ENCODE peak calls at places on chromosomes 7 and 10, in seven cellular contexts. K is GM12865, M is IMR-90, X is tibial artery, H is HCT116, O is AG04450, U is A549. G is an unnamed sample.

GRCh38 chr10:116771101-116771705 is 28.8 kb upstream of the HSPA12A start:
- DNase-seq in X (peak; percentile 85), O (peak; percentile 76), U (peak; percentile 68), M (peak; percentile 95), H (no peak), K (no peak), G (peak; percentile 35)

GRCh38 chr10:7551891-7552731 is 114.7 kb downstream of the ITIH5 start:
- DNase-seq in X (no peak), O (no peak), M (no peak), U (no peak), H (no peak), K (no peak), G (no peak)

GRCh38 chr10:36725581-36726520 is 399.5 kb upstream of the ANKRD30A start:
- DNase-seq in U (peak; percentile 86), O (peak; percentile 45), M (peak; percentile 88), K (no peak), H (no peak), X (no peak), G (peak; percentile 30)

GRCh38 chr7:42350801-42351200 is 113.8 kb upstream of the GLI3 start:
- DNase-seq in U (no peak), X (no peak), M (no peak), H (no peak), O (no peak), K (no peak), G (peak; percentile 77)

GRCh38 chr7:74573499-74573898 is 84.0 kb upstream of the GTF2I start:
- DNase-seq in X (no peak), O (no peak), M (no peak), H (no peak), U (no peak), K (no peak), G (no peak)

GRCh38 chr7:128785738-128786137 is 6.0 kb upstream of the CCDC136 start:
- DNase-seq in M (no peak), K (no peak), H (no peak), U (no peak), X (no peak), O (no peak), G (no peak)

GRCh38 chr7:158549176-158549833 is 38.3 kb downstream of the PTPRN2 start:
- DNase-seq in H (no peak), O (no peak), X (peak; percentile 30), K (no peak), M (no peak), U (no peak), G (no peak)

GRCh38 chr7:69739906-69740545 is 141.8 kb downstream of the AUTS2 start:
- DNase-seq in H (no peak), O (no peak), X (peak; percentile 29), U (no peak), M (no peak), K (peak; percentile 83), G (peak; percentile 0)

GRCh38 chr7:23261843-23262452 is 15.4 kb downstream of the GPNMB start:
- DNase-seq in M (peak; percentile 67), X (peak; percentile 43), U (peak; percentile 76), H (peak; percentile 58), K (peak; percentile 82), O (peak; percentile 33), G (no peak)

GRCh38 chr7:158748335-158748734 is 43.7 kb upstream of the NCAPG2 start:
- DNase-seq in K (no peak), M (no peak), U (no peak), X (no peak), H (no peak), O (no peak), G (no peak)

GRCh38 chr7:13414661-13415105 is 574.8 kb downstream of the ETV1 start:
- DNase-seq in M (no peak), O (no peak), H (no peak), K (no peak), X (no peak), U (no peak), G (no peak)

GRCh38 chr10:78218833-78219490 is 185.3 kb downstream of the RPS24 start:
- DNase-seq in M (no peak), H (no peak), X (no peak), O (no peak), U (no peak), K (no peak), G (no peak)

GRCh38 chr10:32239770-32240169 is 107.2 kb downstream of the EPC1 start:
- DNase-seq in U (no peak), X (no peak), H (no peak), M (peak; percentile 69), O (no peak), K (no peak), G (no peak)

GRCh38 chr10:87652261-87652660 is 7.4 kb upstream of the PAPSS2 start:
- DNase-seq in O (no peak), H (no peak), K (no peak), M (no peak), X (no peak), U (no peak), G (no peak)
- H3K4me3 ChIP-seq in O (no peak overlapping the region), H (no peak overlapping the region), K (no peak overlapping the region), M (no peak overlapping the region), X (no peak overlapping the region), U (no peak overlapping the region), G (no peak overlapping the region)

DNA sequence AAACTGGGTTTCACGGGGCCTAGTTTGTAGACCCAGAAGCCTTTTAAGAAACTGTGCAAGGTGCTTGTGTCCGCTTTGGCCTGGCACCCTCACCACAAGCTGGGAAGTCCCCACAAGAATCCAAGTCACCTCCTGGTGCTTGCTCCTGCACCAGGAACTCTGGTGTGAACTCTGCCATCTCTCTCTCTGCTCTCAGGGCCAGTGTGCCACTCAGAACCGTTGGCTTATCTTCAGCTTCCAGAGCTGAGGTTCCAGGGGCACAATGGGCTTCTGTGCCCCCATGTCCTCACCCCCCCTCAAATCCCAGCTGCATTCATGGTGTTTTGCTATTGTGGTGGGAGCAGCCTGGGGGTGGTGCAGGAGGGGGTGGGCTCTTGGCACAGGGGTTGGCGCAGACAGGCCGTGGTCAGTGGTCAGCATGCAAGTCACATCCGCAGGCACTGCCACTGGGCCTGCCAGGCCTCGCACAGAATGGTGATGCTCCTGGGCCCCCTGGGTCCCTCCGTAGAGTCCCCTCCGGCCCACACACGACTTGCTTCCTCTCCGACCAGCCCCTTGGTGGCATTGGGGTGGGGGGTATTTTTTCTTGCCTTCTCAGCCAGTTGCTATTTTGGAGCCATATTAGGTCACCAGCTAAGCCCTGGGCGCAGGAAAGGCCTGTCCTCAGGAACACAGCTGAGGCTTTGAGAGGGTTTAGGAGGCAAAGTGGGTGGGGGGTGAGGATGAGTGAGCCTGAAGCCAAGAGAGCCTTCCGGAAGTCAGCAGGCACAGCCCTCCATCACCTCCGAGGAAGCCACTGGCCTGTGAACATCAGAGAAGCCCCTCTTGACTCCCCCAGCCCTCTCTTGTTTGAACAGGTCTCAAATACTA is 3.0 kb downstream of the ZCCHC24 start:
- DNase-seq in K (no peak), X (no peak), H (no peak), U (no peak), O (no peak), M (no peak), G (no peak)
- H3K4me3 ChIP-seq in K (no peak overlapping the region), X (peak overlapping the region; percentile 73), H (no peak overlapping the region), U (no peak overlapping the region), O (peak overlapping the region; percentile 90), M (no peak overlapping the region), G (peak overlapping the region; percentile 58)

GRCh38 chr10:63627881-63628296 is 106.7 kb downstream of the REEP3 start:
- DNase-seq in O (no peak), H (no peak), M (no peak), X (no peak), U (no peak), K (no peak), G (peak; percentile 39)
- H3K4me3 ChIP-seq in O (no peak overlapping the region), H (no peak overlapping the region), M (no peak overlapping the region), X (no peak overlapping the region), U (no peak overlapping the region), K (peak overlapping the region; percentile 96), G (no peak overlapping the region)

DNA sequence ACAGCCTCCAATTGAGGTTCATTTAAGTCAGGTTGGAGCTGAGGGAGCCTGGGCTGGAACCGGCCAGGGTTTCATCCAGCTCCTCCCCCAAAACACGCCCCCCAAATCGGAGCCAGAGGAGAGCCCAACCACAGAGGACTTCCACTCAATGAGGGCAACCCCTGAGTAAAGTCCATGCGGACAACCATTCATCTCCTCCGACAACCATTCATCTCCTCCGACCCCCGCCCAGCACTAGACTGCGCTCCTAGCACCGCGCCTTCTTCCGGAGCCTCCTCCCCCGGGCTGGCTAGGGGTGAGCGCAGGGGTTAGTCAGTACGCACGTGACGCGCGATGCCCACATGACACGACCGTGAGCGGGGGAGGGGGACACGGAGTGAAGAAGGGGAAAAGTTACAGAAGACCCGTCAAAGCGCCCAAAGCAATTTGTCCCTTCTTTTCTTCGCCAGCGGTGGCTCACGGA is 1.4 kb downstream of the MAGI2 start:
- DNase-seq in M (peak; percentile 82), U (peak; percentile 82), H (no peak), K (no peak), X (peak; percentile 95), O (peak; percentile 53), G (peak; percentile 55)
- H3K4me3 ChIP-seq in M (peak overlapping the region; percentile 54), U (peak overlapping the region; percentile 85), H (no peak overlapping the region), K (no peak overlapping the region), X (peak overlapping the region; percentile 95), O (peak overlapping the region; percentile 80), G (peak overlapping the region; percentile 63)

DNA sequence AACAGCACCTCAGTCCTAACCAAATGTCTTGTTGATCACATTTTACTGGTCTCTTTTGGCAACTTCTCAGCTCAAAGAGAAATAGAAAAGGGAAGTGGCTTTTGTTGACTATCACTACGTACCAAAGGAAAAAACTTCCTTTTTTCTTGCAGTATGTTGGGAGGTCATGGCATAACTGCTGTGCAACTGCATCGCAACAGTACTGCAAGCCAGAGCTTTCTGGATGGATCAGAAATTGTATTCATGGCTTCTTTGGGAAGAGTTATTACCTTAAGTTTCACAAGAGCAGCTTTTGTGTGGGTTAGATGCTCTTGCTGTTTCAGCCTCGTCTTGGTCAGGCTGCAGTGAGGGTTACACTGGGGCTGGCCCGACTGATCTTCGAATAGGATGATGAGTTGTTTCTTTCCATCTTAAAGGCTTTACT is 153.3 kb downstream of the CELF2 start:
- DNase-seq in O (no peak), X (no peak), K (peak; percentile 71), H (no peak), U (no peak), M (no peak), G (no peak)
- H3K4me3 ChIP-seq in O (no peak overlapping the region), X (no peak overlapping the region), K (peak overlapping the region; percentile 94), H (no peak overlapping the region), U (no peak overlapping the region), M (no peak overlapping the region), G (no peak overlapping the region)

G was measured in HFF-Myc.